ENCODE peak calls at places on chromosomes 2 and 18, in ten cellular contexts. One of them, this sample, is unnamed.
A peak's percentile ranks its signal among the peaks of the same experiment; 100 is the strongest.

GRCh38 chr2:68819556-68819955 is 51.6 kb downstream of the BMP10 start:
- DNase-seq in gastrocnemius medialis: no peak
- DNase-seq in tibial nerve: no peak
- DNase-seq in A549: no peak
- DNase-seq in body of pancreas: no peak
- DNase-seq in right lobe of liver: no peak
- DNase-seq in heart left ventricle: no peak
- DNase-seq in breast epithelium: no peak
- DNase-seq in K562: no peak
- DNase-seq in HepG2: no peak
- DNase-seq in this sample: no peak

GRCh38 chr2:22124003-22124402 is 1000.2 kb downstream of the TDRD15 start:
- DNase-seq in gastrocnemius medialis: no peak
- DNase-seq in tibial nerve: no peak
- DNase-seq in A549: peak; percentile 18
- DNase-seq in body of pancreas: no peak
- DNase-seq in right lobe of liver: no peak
- DNase-seq in heart left ventricle: no peak
- DNase-seq in breast epithelium: no peak
- DNase-seq in K562: no peak
- DNase-seq in HepG2: peak; percentile 10
- DNase-seq in this sample: no peak

GRCh38 chr2:239735829-239736357 is 289.2 kb downstream of the NDUFA10 start:
- DNase-seq in gastrocnemius medialis: no peak
- DNase-seq in tibial nerve: no peak
- DNase-seq in A549: no peak
- DNase-seq in body of pancreas: no peak
- DNase-seq in right lobe of liver: peak; percentile 30
- DNase-seq in heart left ventricle: no peak
- DNase-seq in breast epithelium: no peak
- DNase-seq in K562: no peak
- DNase-seq in HepG2: no peak
- DNase-seq in this sample: no peak

GRCh38 chr18:51339866-51340265 is 142.4 kb upstream of the MEX3C start:
- DNase-seq in gastrocnemius medialis: no peak
- DNase-seq in tibial nerve: no peak
- DNase-seq in A549: no peak
- DNase-seq in body of pancreas: no peak
- DNase-seq in right lobe of liver: no peak
- DNase-seq in heart left ventricle: no peak
- DNase-seq in breast epithelium: no peak
- DNase-seq in K562: no peak
- DNase-seq in HepG2: no peak
- DNase-seq in this sample: no peak

GRCh38 chr2:69741281-69742169 is at the start of gene ANXA4:
- DNase-seq in gastrocnemius medialis: peak; percentile 82
- DNase-seq in tibial nerve: peak; percentile 70
- DNase-seq in A549: peak; percentile 91
- DNase-seq in body of pancreas: peak; percentile 91
- DNase-seq in right lobe of liver: peak; percentile 94
- DNase-seq in heart left ventricle: peak; percentile 84
- DNase-seq in breast epithelium: peak; percentile 71
- DNase-seq in K562: peak; percentile 86
- DNase-seq in HepG2: peak; percentile 90
- DNase-seq in this sample: peak; percentile 92

GRCh38 chr2:23419171-23420090 is 34.5 kb downstream of the KLHL29 start:
- DNase-seq in gastrocnemius medialis: no peak
- DNase-seq in tibial nerve: no peak
- DNase-seq in A549: no peak
- DNase-seq in body of pancreas: no peak
- DNase-seq in right lobe of liver: no peak
- DNase-seq in heart left ventricle: no peak
- DNase-seq in breast epithelium: no peak
- DNase-seq in K562: no peak
- DNase-seq in HepG2: no peak
- DNase-seq in this sample: no peak

GRCh38 chr18:3690682-3691066 is 240.7 kb downstream of the TGIF1 start:
- DNase-seq in gastrocnemius medialis: no peak
- DNase-seq in tibial nerve: no peak
- DNase-seq in A549: no peak
- DNase-seq in body of pancreas: no peak
- DNase-seq in right lobe of liver: no peak
- DNase-seq in heart left ventricle: no peak
- DNase-seq in breast epithelium: no peak
- DNase-seq in K562: no peak
- DNase-seq in HepG2: no peak
- DNase-seq in this sample: no peak

GRCh38 chr2:64054166-64054915 is 35.1 kb upstream of the VPS54 start:
- DNase-seq in gastrocnemius medialis: no peak
- DNase-seq in tibial nerve: no peak
- DNase-seq in A549: no peak
- DNase-seq in body of pancreas: no peak
- DNase-seq in right lobe of liver: no peak
- DNase-seq in heart left ventricle: no peak
- DNase-seq in breast epithelium: no peak
- DNase-seq in K562: no peak
- DNase-seq in HepG2: no peak
- DNase-seq in this sample: peak; percentile 20

GRCh38 chr2:60499651-60500300 is 53.7 kb downstream of the BCL11A start:
- DNase-seq in gastrocnemius medialis: no peak
- DNase-seq in tibial nerve: no peak
- DNase-seq in A549: no peak
- DNase-seq in body of pancreas: no peak
- DNase-seq in right lobe of liver: no peak
- DNase-seq in heart left ventricle: peak; percentile 49
- DNase-seq in breast epithelium: no peak
- DNase-seq in K562: no peak
- DNase-seq in HepG2: no peak
- DNase-seq in this sample: no peak

GRCh38 chr2:60499082-60499429 is 54.4 kb downstream of the BCL11A start:
- DNase-seq in gastrocnemius medialis: no peak
- DNase-seq in tibial nerve: no peak
- DNase-seq in A549: no peak
- DNase-seq in body of pancreas: no peak
- DNase-seq in right lobe of liver: no peak
- DNase-seq in heart left ventricle: no peak
- DNase-seq in breast epithelium: no peak
- DNase-seq in K562: no peak
- DNase-seq in HepG2: no peak
- DNase-seq in this sample: no peak

GRCh38 chr2:60500861-60501260 is 52.6 kb downstream of the BCL11A start:
- DNase-seq in gastrocnemius medialis: no peak
- DNase-seq in tibial nerve: no peak
- DNase-seq in A549: no peak
- DNase-seq in body of pancreas: no peak
- DNase-seq in right lobe of liver: no peak
- DNase-seq in heart left ventricle: no peak
- DNase-seq in breast epithelium: no peak
- DNase-seq in K562: no peak
- DNase-seq in HepG2: no peak
- DNase-seq in this sample: no peak

GRCh38 chr2:60503923-60504514 is 49.4 kb downstream of the BCL11A start:
- DNase-seq in gastrocnemius medialis: no peak
- DNase-seq in tibial nerve: no peak
- DNase-seq in A549: no peak
- DNase-seq in body of pancreas: no peak
- DNase-seq in right lobe of liver: no peak
- DNase-seq in heart left ventricle: no peak
- DNase-seq in breast epithelium: no peak
- DNase-seq in K562: no peak
- DNase-seq in HepG2: no peak
- DNase-seq in this sample: no peak

DNA sequence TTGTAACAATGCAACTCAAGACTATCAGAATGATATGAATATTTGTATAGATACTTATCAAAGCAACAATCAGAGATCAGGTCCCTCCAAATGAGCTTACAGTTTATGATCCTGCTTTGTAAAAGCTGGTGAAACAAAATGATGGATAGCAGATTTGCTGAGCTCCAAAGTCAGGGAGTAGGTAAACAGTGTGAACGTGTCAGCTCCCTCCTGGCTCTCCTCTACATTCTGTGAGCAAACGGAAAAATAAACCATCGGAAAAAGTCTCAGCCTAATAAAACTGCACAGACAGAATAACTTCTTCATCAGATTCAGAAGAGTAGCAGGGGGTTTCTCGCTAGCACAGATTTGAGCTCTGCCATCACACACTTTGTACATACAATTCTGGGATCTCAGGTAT is 51.3 kb downstream of the BCL11A start:
- DNase-seq in gastrocnemius medialis: no peak
- DNase-seq in tibial nerve: no peak
- DNase-seq in A549: no peak
- DNase-seq in body of pancreas: no peak
- DNase-seq in right lobe of liver: no peak
- DNase-seq in heart left ventricle: no peak
- DNase-seq in breast epithelium: no peak
- DNase-seq in K562: no peak
- DNase-seq in HepG2: no peak
- DNase-seq in this sample: no peak
- H3K4me1 ChIP-seq in gastrocnemius medialis: no peaks in the 10 kb centered on the region
- H3K4me1 ChIP-seq in tibial nerve: no peaks in the 10 kb centered on the region
- H3K4me1 ChIP-seq in A549: no peaks in the 10 kb centered on the region
- H3K4me1 ChIP-seq in body of pancreas: no peaks in the 10 kb centered on the region
- H3K4me1 ChIP-seq in right lobe of liver: no peaks in the 10 kb centered on the region
- H3K4me1 ChIP-seq in heart left ventricle: peaks cover 14% of the 10 kb centered on the region
- H3K4me1 ChIP-seq in breast epithelium: no peaks in the 10 kb centered on the region
- H3K4me1 ChIP-seq in K562: no peaks in the 10 kb centered on the region
- H3K4me1 ChIP-seq in HepG2: no peaks in the 10 kb centered on the region
- H3K4me1 ChIP-seq in this sample: peaks cover 4% of the 10 kb centered on the region

GRCh38 chr2:200713003-200713703 is 98.6 kb upstream of the BZW1 start:
- DNase-seq in gastrocnemius medialis: peak; percentile 89
- DNase-seq in tibial nerve: peak; percentile 61
- DNase-seq in A549: peak; percentile 96
- DNase-seq in body of pancreas: peak; percentile 93
- DNase-seq in right lobe of liver: peak; percentile 94
- DNase-seq in heart left ventricle: peak; percentile 81
- DNase-seq in breast epithelium: peak; percentile 81
- DNase-seq in K562: peak; percentile 75
- DNase-seq in HepG2: peak; percentile 96
- DNase-seq in this sample: peak; percentile 90
- TF ChIP-seq POLR2A in gastrocnemius medialis: peak; percentile 66
- TF ChIP-seq POLR2A in tibial nerve: peak; percentile 69
- TF ChIP-seq POLR2A in A549: peak; percentile 53
- TF ChIP-seq POLR2A in body of pancreas: peak; percentile 12
- TF ChIP-seq POLR2A in right lobe of liver: peak; percentile 95
- TF ChIP-seq POLR2A in heart left ventricle: peak; percentile 48
- TF ChIP-seq POLR2A in breast epithelium: no peak
- TF ChIP-seq POLR2A in K562: peak; percentile 70
- TF ChIP-seq POLR2A in HepG2: peak; percentile 92
- TF ChIP-seq POLR2A in this sample: peak; percentile 86

GRCh38 chr2:97646977-97647376 is 1.1 kb downstream of the COX5B start:
- DNase-seq in gastrocnemius medialis: no peak
- DNase-seq in tibial nerve: no peak
- DNase-seq in A549: no peak
- DNase-seq in body of pancreas: no peak
- DNase-seq in right lobe of liver: no peak
- DNase-seq in heart left ventricle: no peak
- DNase-seq in breast epithelium: no peak
- DNase-seq in K562: peak; percentile 3
- DNase-seq in HepG2: no peak
- DNase-seq in this sample: no peak
- H3K27ac ChIP-seq in gastrocnemius medialis: peak overlapping the region; percentile 98
- H3K27ac ChIP-seq in tibial nerve: peak overlapping the region; percentile 97
- H3K27ac ChIP-seq in A549: no peak overlapping the region
- H3K27ac ChIP-seq in body of pancreas: no peak overlapping the region
- H3K27ac ChIP-seq in right lobe of liver: no peak overlapping the region
- H3K27ac ChIP-seq in heart left ventricle: no peak overlapping the region
- H3K27ac ChIP-seq in breast epithelium: no peak overlapping the region
- H3K27ac ChIP-seq in K562: peak overlapping the region; percentile 92
- H3K27ac ChIP-seq in HepG2: peak overlapping the region; percentile 11
- H3K27ac ChIP-seq in this sample: peak overlapping the region; percentile 97

GRCh38 chr2:207128867-207129266 is 36.9 kb downstream of the KLF7 start:
- DNase-seq in gastrocnemius medialis: no peak
- DNase-seq in tibial nerve: no peak
- DNase-seq in A549: no peak
- DNase-seq in body of pancreas: no peak
- DNase-seq in right lobe of liver: no peak
- DNase-seq in heart left ventricle: no peak
- DNase-seq in breast epithelium: no peak
- DNase-seq in K562: no peak
- DNase-seq in HepG2: no peak
- DNase-seq in this sample: no peak
- H3K4me1 ChIP-seq in gastrocnemius medialis: peaks cover 32% of the 10 kb centered on the region
- H3K4me1 ChIP-seq in tibial nerve: peaks cover 39% of the 10 kb centered on the region
- H3K4me1 ChIP-seq in A549: peaks cover 83% of the 10 kb centered on the region
- H3K4me1 ChIP-seq in body of pancreas: peaks cover 20% of the 10 kb centered on the region
- H3K4me1 ChIP-seq in right lobe of liver: peaks cover 27% of the 10 kb centered on the region
- H3K4me1 ChIP-seq in heart left ventricle: peaks cover 54% of the 10 kb centered on the region
- H3K4me1 ChIP-seq in breast epithelium: no peaks in the 10 kb centered on the region
- H3K4me1 ChIP-seq in K562: no peaks in the 10 kb centered on the region
- H3K4me1 ChIP-seq in HepG2: peaks cover 9% of the 10 kb centered on the region
- H3K4me1 ChIP-seq in this sample: peaks cover 29% of the 10 kb centered on the region